ENCODE peak calls at places on chromosomes 5 and 9, in seven cellular contexts. L, H, S, I, Y, F and W are unnamed samples.
A peak's percentile ranks its signal among the peaks of the same experiment; 100 is the strongest.

GRCh38 chr9:115988701-115989100 is 164.9 kb upstream of the PAPPA start:
- DNase-seq in L (no peak), H (no peak), S (no peak), I (no peak), Y (no peak), F (no peak), W (no peak)

GRCh38 chr9:19517202-19517942 is 108.6 kb downstream of the ACER2 start:
- DNase-seq in L (peak; percentile 39), H (no peak), S (no peak), I (peak; percentile 90), Y (no peak), F (peak; percentile 41), W (no peak)

GRCh38 chr5:17123785-17124184 is 93.6 kb upstream of the BASP1 start:
- DNase-seq in L (no peak), H (no peak), S (no peak), I (no peak), Y (no peak), F (no peak), W (no peak)

GRCh38 chr5:138489705-138490104 is 24.4 kb downstream of the EGR1 start:
- DNase-seq in L (no peak), H (no peak), S (no peak), I (no peak), Y (no peak), F (no peak), W (no peak)

GRCh38 chr5:149496166-149496565 is 55.1 kb downstream of the CSNK1A1 start:
- DNase-seq in L (no peak), H (no peak), S (no peak), I (no peak), Y (no peak), F (no peak), W (no peak)

GRCh38 chr5:167261309-167262100 is 1029.9 kb upstream of the WWC1 start:
- DNase-seq in L (peak; percentile 8), H (no peak), S (no peak), I (no peak), Y (no peak), F (no peak), W (peak; percentile 47)

GRCh38 chr5:62375627-62376026 is 28.1 kb downstream of the DIMT1 start:
- DNase-seq in L (no peak), H (no peak), S (no peak), I (no peak), Y (no peak), F (no peak), W (no peak)

GRCh38 chr5:123460296-123460729 is 37.1 kb upstream of the CEP120 start:
- DNase-seq in L (peak; percentile 20), H (peak; percentile 47), S (no peak), I (no peak), Y (no peak), F (no peak), W (no peak)

GRCh38 chr5:158133369-158133768 is 274.4 kb upstream of the CLINT1 start:
- DNase-seq in L (no peak), H (no peak), S (no peak), I (no peak), Y (no peak), F (no peak), W (no peak)

GRCh38 chr5:54520438-54520846 is 2.9 kb downstream of the SNX18 start:
- DNase-seq in L (no peak), H (no peak), S (no peak), I (no peak), Y (no peak), F (no peak), W (peak; percentile 49)

GRCh38 chr5:82591021-82591515 is 312.9 kb upstream of the RPS23 start:
- DNase-seq in L (no peak), H (no peak), S (no peak), I (no peak), Y (no peak), F (no peak), W (no peak)

GRCh38 chr5:169268019-169268418 is 32.9 kb downstream of the SLIT3 start:
- DNase-seq in L (no peak), H (no peak), S (no peak), I (no peak), Y (no peak), F (no peak), W (no peak)

GRCh38 chr5:168528521-168529360 is at the start of gene FBLL1:
- DNase-seq in L (peak; percentile 53), H (no peak), S (peak; percentile 19), I (peak; percentile 89), Y (no peak), F (peak; percentile 94), W (peak; percentile 25)

GRCh38 chr5:173981362-173981761 is 7.6 kb upstream of the C5orf47 start:
- DNase-seq in L (no peak), H (no peak), S (no peak), I (no peak), Y (no peak), F (no peak), W (no peak)

GRCh38 chr9:116605904-116606341 is 81.2 kb upstream of the TRIM32 start:
- DNase-seq in L (no peak), H (no peak), S (no peak), I (no peak), Y (no peak), F (peak; percentile 53), W (no peak)

GRCh38 chr5:174532453-174533126 is 191.8 kb upstream of the MSX2 start:
- DNase-seq in L (peak; percentile 84), H (peak; percentile 91), S (peak; percentile 21), I (peak; percentile 69), Y (no peak), F (peak; percentile 48), W (peak; percentile 71)

GRCh38 chr5:124315746-124316415 is 430.6 kb downstream of the ZNF608 start:
- DNase-seq in L (no peak), H (no peak), S (no peak), I (no peak), Y (no peak), F (no peak), W (no peak)

GRCh38 chr9:89815061-89815902 is 210.5 kb downstream of the GADD45G start:
- DNase-seq in L (no peak), H (no peak), S (no peak), I (no peak), Y (no peak), F (no peak), W (no peak)

GRCh38 chr5:148880696-148881095 is 54.3 kb downstream of the ADRB2 start:
- DNase-seq in L (no peak), H (no peak), S (no peak), I (no peak), Y (no peak), F (no peak), W (peak; percentile 37)

GRCh38 chr9:108182950-108183381 is 672.8 kb downstream of the ACTL7B start:
- DNase-seq in L (no peak), H (no peak), S (no peak), I (no peak), Y (peak; percentile 40), F (no peak), W (no peak)

GRCh38 chr5:61673007-61673735 is 341.1 kb downstream of the ZSWIM6 start:
- DNase-seq in L (no peak), H (peak; percentile 12), S (no peak), I (no peak), Y (no peak), F (no peak), W (peak; percentile 11)

GRCh38 chr5:42836070-42836769 is 24.5 kb upstream of the SELENOP start:
- DNase-seq in L (no peak), H (no peak), S (no peak), I (no peak), Y (no peak), F (no peak), W (no peak)

GRCh38 chr5:66896207-66896606 is 300.0 kb downstream of the MAST4 start:
- DNase-seq in L (no peak), H (no peak), S (no peak), I (no peak), Y (no peak), F (no peak), W (no peak)

GRCh38 chr9:24127519-24127918 is 301.5 kb upstream of the ELAVL2 start:
- DNase-seq in L (no peak), H (no peak), S (no peak), I (no peak), Y (no peak), F (no peak), W (no peak)

GRCh38 chr9:14210428-14210827 is 103.5 kb downstream of the NFIB start:
- DNase-seq in L (no peak), H (no peak), S (no peak), I (no peak), Y (no peak), F (no peak), W (no peak)

GRCh38 chr5:52964138-52964537 is 25.0 kb upstream of the ITGA2 start:
- DNase-seq in L (no peak), H (no peak), S (peak; percentile 34), I (no peak), Y (no peak), F (no peak), W (peak; percentile 38)
- TF ChIP-seq JUND in L (no peak), H (no peak), S (no peak), I (no peak), Y (no peak), F (no peak), W (no peak)

GRCh38 chr9:129737479-129738269 is 15.2 kb downstream of the PTGES start:
- DNase-seq in L (peak; percentile 98), H (peak; percentile 51), S (peak; percentile 45), I (peak; percentile 97), Y (peak; percentile 24), F (peak; percentile 94), W (peak; percentile 90)
- TF ChIP-seq JUND in L (peak; percentile 42), H (no peak), S (no peak), I (no peak), Y (no peak), F (no peak), W (no peak)

GRCh38 chr9:5481744-5482027 is 28.6 kb upstream of the PDCD1LG2 start:
- DNase-seq in L (no peak), H (no peak), S (no peak), I (no peak), Y (no peak), F (no peak), W (no peak)

GRCh38 chr9:5479994-5480694 is 29.8 kb downstream of the CD274 start:
- DNase-seq in L (no peak), H (no peak), S (no peak), I (no peak), Y (no peak), F (no peak), W (no peak)

GRCh38 chr9:5482194-5482593 is 28.1 kb upstream of the PDCD1LG2 start:
- DNase-seq in L (no peak), H (no peak), S (no peak), I (no peak), Y (no peak), F (no peak), W (no peak)

GRCh38 chr9:5480919-5481743 is 29.2 kb upstream of the PDCD1LG2 start:
- DNase-seq in L (no peak), H (no peak), S (no peak), I (no peak), Y (no peak), F (no peak), W (no peak)

GRCh38 chr9:5478214-5478613 is 27.9 kb downstream of the CD274 start:
- DNase-seq in L (no peak), H (no peak), S (no peak), I (no peak), Y (peak; percentile 60), F (no peak), W (no peak)
- TF ChIP-seq JUND in L (no peak), H (no peak), S (no peak), I (no peak), Y (no peak), F (no peak), W (no peak)

DNA sequence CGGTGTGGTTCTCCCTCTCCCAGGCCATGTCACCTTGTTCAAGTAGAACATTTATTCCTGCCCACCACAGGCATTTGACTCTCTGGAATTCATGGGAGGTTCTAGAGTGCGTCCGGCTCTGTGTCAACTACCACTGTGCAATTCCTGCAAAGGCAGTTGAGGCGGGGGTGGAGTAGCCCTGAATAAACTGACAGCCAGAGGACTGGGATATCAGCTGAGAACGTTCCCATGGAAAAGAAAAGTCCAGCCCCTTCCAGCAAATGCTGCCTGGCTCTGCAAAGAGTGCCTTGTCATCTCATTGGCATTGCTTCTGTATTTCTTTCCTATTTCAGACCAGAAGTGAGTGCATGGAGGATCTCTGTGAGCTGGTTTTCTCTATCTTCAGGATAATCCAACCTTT is 18.9 kb upstream of the MEGF9 start:
- DNase-seq in L (no peak), H (no peak), S (peak; percentile 82), I (no peak), Y (no peak), F (no peak), W (no peak)
- TF ChIP-seq JUND in L (no peak), H (no peak), S (no peak), I (no peak), Y (no peak), F (no peak), W (no peak)